ENCODE peak calls at places on chromosome 2, in four cellular contexts. I is stimulated activated CD4-positive, alpha-beta T cell treated with anti-CD3 and anti-CD28 coated beads, Interleukin-1b, Interleukin-23, amount 100 ng/mL, for 1 hour; A is 8988T; H is GM23248. L is an unnamed sample.

GRCh38 chr2:133262888-133263287 is 305.4 kb downstream of the NCKAP5 start:
- DNase-seq in I (no peak), A (no peak), H (peak), L (no peak)

GRCh38 chr2:52775674-52776073 is 991.9 kb upstream of the CHAC2 start:
- DNase-seq in I (no peak), A (no peak), H (no peak), L (no peak)

GRCh38 chr2:205683991-205684390 is 1.7 kb downstream of the NRP2 start:
- DNase-seq in I (no peak), A (no peak), H (no peak), L (no peak)

GRCh38 chr2:106011380-106011779 is 182.7 kb downstream of the UXS1 start:
- DNase-seq in I (no peak), A (no peak), H (no peak), L (no peak)

GRCh38 chr2:3683748-3684454 is 19.5 kb upstream of the DCDC2C start:
- DNase-seq in I (no peak), A (no peak), H (peak), L (no peak)

GRCh38 chr2:25286025-25286400 is 55.7 kb downstream of the DNMT3A start:
- DNase-seq in I (peak), A (no peak), H (no peak), L (no peak)

GRCh38 chr2:220279840-220280239 is 652.4 kb downstream of the SLC4A3 start:
- DNase-seq in I (no peak), A (no peak), H (peak), L (no peak)

GRCh38 chr2:85717308-85718005 is 23.3 kb downstream of the GNLY start:
- DNase-seq in I (no peak), A (no peak), H (peak), L (no peak)

GRCh38 chr2:56630286-56630685 is 446.5 kb downstream of the CCDC85A start:
- DNase-seq in I (no peak), A (no peak), H (no peak), L (no peak)

GRCh38 chr2:120733238-120733942 is 2.3 kb upstream of the GLI2 start:
- DNase-seq in I (no peak), A (no peak), H (no peak), L (no peak)

GRCh38 chr2:105403241-105403784 is 4.5 kb upstream of the FHL2 start:
- DNase-seq in I (no peak), A (no peak), H (no peak), L (no peak)

GRCh38 chr2:161975062-161975812 is 98.8 kb downstream of the DPP4 start:
- DNase-seq in I (no peak), A (no peak), H (peak), L (no peak)

GRCh38 chr2:226426292-226426736 is 373.3 kb downstream of the IRS1 start:
- DNase-seq in I (no peak), A (no peak), H (peak), L (no peak)

GRCh38 chr2:71181316-71181715 is 45.6 kb downstream of the PAIP2B start:
- DNase-seq in I (no peak), A (no peak), H (peak), L (no peak)

GRCh38 chr2:43152711-43153627 is 73.4 kb downstream of the ZFP36L2 start:
- DNase-seq in I (no peak), A (no peak), H (no peak), L (no peak)

GRCh38 chr2:73436019-73436418 is 50.4 kb downstream of the ALMS1 start:
- DNase-seq in I (no peak), A (no peak), H (no peak), L (no peak)

GRCh38 chr2:10930731-10931516 is 19.2 kb downstream of the KCNF1 start:
- DNase-seq in I (no peak), A (no peak), H (peak), L (no peak)

GRCh38 chr2:241808051-241808450 is 942 bp upstream of the NEU4 start:
- DNase-seq in I (no peak), A (no peak), H (no peak), L (no peak)

GRCh38 chr2:231458368-231458767 is 5.9 kb downstream of the NCL start:
- DNase-seq in I (no peak), A (no peak), H (no peak), L (no peak)

GRCh38 chr2:57497489-57498096 is 549.0 kb upstream of the VRK2 start:
- DNase-seq in I (no peak), A (no peak), H (peak), L (no peak)

GRCh38 chr2:30691948-30692828 is 115.1 kb downstream of the CAPN13 start:
- DNase-seq in I (no peak), A (no peak), H (peak), L (peak)